ENCODE peak calls at places on chromosomes 1 and 21, in eight cellular contexts. One of them, this sample, is unnamed.

GRCh38 chr1:206828765-206829164 is 36.7 kb upstream of the IL20 start:
- DNase-seq in HTR-8/SVneo: no peak
- DNase-seq in KG1: no peak
- DNase-seq in stimulated activated CD4-positive, alpha-beta T cell treated with anti-CD3 and anti-CD28 coated beads, Interleukin-4, amount 100 ng/mL, for 1 hour: no peak
- DNase-seq in GOT3: no peak
- DNase-seq in LoVo: no peak
- DNase-seq in MV-4-11: no peak
- DNase-seq in NCI-H774: no peak
- DNase-seq in this sample: no peak

GRCh38 chr1:81174052-81174451 is 626.7 kb upstream of the ADGRL2 start:
- DNase-seq in MV-4-11: no peak
- DNase-seq in HTR-8/SVneo: no peak
- DNase-seq in KG1: no peak
- DNase-seq in NCI-H774: no peak
- DNase-seq in stimulated activated CD4-positive, alpha-beta T cell treated with anti-CD3 and anti-CD28 coated beads, Interleukin-4, amount 100 ng/mL, for 1 hour: no peak
- DNase-seq in GOT3: no peak
- DNase-seq in LoVo: no peak
- DNase-seq in this sample: no peak

GRCh38 chr1:101178688-101179491 is 57.9 kb upstream of the S1PR1 start:
- DNase-seq in HTR-8/SVneo: no peak
- DNase-seq in stimulated activated CD4-positive, alpha-beta T cell treated with anti-CD3 and anti-CD28 coated beads, Interleukin-4, amount 100 ng/mL, for 1 hour: no peak
- DNase-seq in NCI-H774: no peak
- DNase-seq in MV-4-11: peak
- DNase-seq in GOT3: no peak
- DNase-seq in KG1: no peak
- DNase-seq in LoVo: no peak
- DNase-seq in this sample: no peak

GRCh38 chr1:110119843-110120242 is 7.6 kb downstream of the UBL4B start:
- DNase-seq in LoVo: no peak
- DNase-seq in stimulated activated CD4-positive, alpha-beta T cell treated with anti-CD3 and anti-CD28 coated beads, Interleukin-4, amount 100 ng/mL, for 1 hour: no peak
- DNase-seq in MV-4-11: no peak
- DNase-seq in HTR-8/SVneo: no peak
- DNase-seq in KG1: no peak
- DNase-seq in GOT3: no peak
- DNase-seq in NCI-H774: peak
- DNase-seq in this sample: no peak

GRCh38 chr1:43194509-43194908 is 22.4 kb downstream of the CFAP57 start:
- DNase-seq in stimulated activated CD4-positive, alpha-beta T cell treated with anti-CD3 and anti-CD28 coated beads, Interleukin-4, amount 100 ng/mL, for 1 hour: no peak
- DNase-seq in KG1: no peak
- DNase-seq in GOT3: no peak
- DNase-seq in NCI-H774: no peak
- DNase-seq in LoVo: no peak
- DNase-seq in HTR-8/SVneo: no peak
- DNase-seq in MV-4-11: no peak
- DNase-seq in this sample: no peak

GRCh38 chr21:27477321-27477720 is 510.4 kb upstream of the ADAMTS5 start:
- DNase-seq in stimulated activated CD4-positive, alpha-beta T cell treated with anti-CD3 and anti-CD28 coated beads, Interleukin-4, amount 100 ng/mL, for 1 hour: no peak
- DNase-seq in GOT3: no peak
- DNase-seq in HTR-8/SVneo: no peak
- DNase-seq in NCI-H774: no peak
- DNase-seq in KG1: no peak
- DNase-seq in MV-4-11: no peak
- DNase-seq in LoVo: no peak
- DNase-seq in this sample: no peak

GRCh38 chr1:219751870-219752269 is 139.0 kb upstream of the ZC3H11B start:
- DNase-seq in NCI-H774: no peak
- DNase-seq in MV-4-11: no peak
- DNase-seq in LoVo: no peak
- DNase-seq in GOT3: no peak
- DNase-seq in KG1: no peak
- DNase-seq in HTR-8/SVneo: no peak
- DNase-seq in stimulated activated CD4-positive, alpha-beta T cell treated with anti-CD3 and anti-CD28 coated beads, Interleukin-4, amount 100 ng/mL, for 1 hour: no peak
- DNase-seq in this sample: no peak

GRCh38 chr1:50774759-50775351 is 185.2 kb downstream of the FAF1 start:
- DNase-seq in stimulated activated CD4-positive, alpha-beta T cell treated with anti-CD3 and anti-CD28 coated beads, Interleukin-4, amount 100 ng/mL, for 1 hour: no peak
- DNase-seq in LoVo: peak
- DNase-seq in MV-4-11: peak
- DNase-seq in NCI-H774: peak
- DNase-seq in KG1: peak
- DNase-seq in GOT3: no peak
- DNase-seq in HTR-8/SVneo: peak
- DNase-seq in this sample: peak

GRCh38 chr21:31872452-31873274 is at the start of gene HUNK:
- DNase-seq in LoVo: peak
- DNase-seq in MV-4-11: peak
- DNase-seq in HTR-8/SVneo: no peak
- DNase-seq in GOT3: no peak
- DNase-seq in KG1: no peak
- DNase-seq in NCI-H774: no peak
- DNase-seq in stimulated activated CD4-positive, alpha-beta T cell treated with anti-CD3 and anti-CD28 coated beads, Interleukin-4, amount 100 ng/mL, for 1 hour: peak
- DNase-seq in this sample: no peak

GRCh38 chr1:153985984-153986761 is at the start of gene RAB13:
- DNase-seq in HTR-8/SVneo: peak
- DNase-seq in LoVo: peak
- DNase-seq in stimulated activated CD4-positive, alpha-beta T cell treated with anti-CD3 and anti-CD28 coated beads, Interleukin-4, amount 100 ng/mL, for 1 hour: no peak
- DNase-seq in NCI-H774: peak
- DNase-seq in MV-4-11: no peak
- DNase-seq in KG1: no peak
- DNase-seq in GOT3: peak
- DNase-seq in this sample: peak

GRCh38 chr1:203459671-203460201 is 15.9 kb upstream of the PRELP start:
- DNase-seq in LoVo: no peak
- DNase-seq in MV-4-11: no peak
- DNase-seq in stimulated activated CD4-positive, alpha-beta T cell treated with anti-CD3 and anti-CD28 coated beads, Interleukin-4, amount 100 ng/mL, for 1 hour: no peak
- DNase-seq in NCI-H774: no peak
- DNase-seq in HTR-8/SVneo: no peak
- DNase-seq in GOT3: no peak
- DNase-seq in KG1: no peak
- DNase-seq in this sample: no peak

GRCh38 chr1:18932387-18932786 is 24.1 kb downstream of the IFFO2 start:
- DNase-seq in GOT3: no peak
- DNase-seq in HTR-8/SVneo: no peak
- DNase-seq in LoVo: no peak
- DNase-seq in MV-4-11: no peak
- DNase-seq in stimulated activated CD4-positive, alpha-beta T cell treated with anti-CD3 and anti-CD28 coated beads, Interleukin-4, amount 100 ng/mL, for 1 hour: no peak
- DNase-seq in KG1: no peak
- DNase-seq in NCI-H774: no peak
- DNase-seq in this sample: no peak

GRCh38 chr1:201599548-201599947 is 60.6 kb downstream of the NAV1 start:
- DNase-seq in HTR-8/SVneo: no peak
- DNase-seq in LoVo: no peak
- DNase-seq in MV-4-11: no peak
- DNase-seq in stimulated activated CD4-positive, alpha-beta T cell treated with anti-CD3 and anti-CD28 coated beads, Interleukin-4, amount 100 ng/mL, for 1 hour: no peak
- DNase-seq in GOT3: no peak
- DNase-seq in KG1: no peak
- DNase-seq in NCI-H774: no peak
- DNase-seq in this sample: no peak

GRCh38 chr1:158104891-158105290 is 75.8 kb upstream of the CD1D start:
- DNase-seq in stimulated activated CD4-positive, alpha-beta T cell treated with anti-CD3 and anti-CD28 coated beads, Interleukin-4, amount 100 ng/mL, for 1 hour: no peak
- DNase-seq in LoVo: no peak
- DNase-seq in GOT3: no peak
- DNase-seq in HTR-8/SVneo: no peak
- DNase-seq in MV-4-11: no peak
- DNase-seq in KG1: no peak
- DNase-seq in NCI-H774: no peak
- DNase-seq in this sample: no peak

GRCh38 chr21:39441502-39442475 is 3.8 kb downstream of the LCA5L start:
- DNase-seq in HTR-8/SVneo: peak
- DNase-seq in MV-4-11: peak
- DNase-seq in NCI-H774: no peak
- DNase-seq in GOT3: no peak
- DNase-seq in LoVo: peak
- DNase-seq in KG1: peak
- DNase-seq in stimulated activated CD4-positive, alpha-beta T cell treated with anti-CD3 and anti-CD28 coated beads, Interleukin-4, amount 100 ng/mL, for 1 hour: peak
- DNase-seq in this sample: no peak

GRCh38 chr1:34970829-34971228 is 14.3 kb downstream of the TMEM35B start:
- DNase-seq in LoVo: no peak
- DNase-seq in GOT3: no peak
- DNase-seq in NCI-H774: peak
- DNase-seq in MV-4-11: no peak
- DNase-seq in KG1: no peak
- DNase-seq in HTR-8/SVneo: no peak
- DNase-seq in stimulated activated CD4-positive, alpha-beta T cell treated with anti-CD3 and anti-CD28 coated beads, Interleukin-4, amount 100 ng/mL, for 1 hour: no peak
- DNase-seq in this sample: no peak

GRCh38 chr1:151511636-151512215 is 539 bp downstream of the CGN start:
- DNase-seq in GOT3: no peak
- DNase-seq in HTR-8/SVneo: no peak
- DNase-seq in stimulated activated CD4-positive, alpha-beta T cell treated with anti-CD3 and anti-CD28 coated beads, Interleukin-4, amount 100 ng/mL, for 1 hour: peak
- DNase-seq in NCI-H774: no peak
- DNase-seq in KG1: no peak
- DNase-seq in MV-4-11: no peak
- DNase-seq in LoVo: no peak
- DNase-seq in this sample: no peak

GRCh38 chr1:147337040-147337439 is 94.6 kb downstream of the CHD1L start:
- DNase-seq in NCI-H774: no peak
- DNase-seq in GOT3: no peak
- DNase-seq in HTR-8/SVneo: no peak
- DNase-seq in MV-4-11: no peak
- DNase-seq in stimulated activated CD4-positive, alpha-beta T cell treated with anti-CD3 and anti-CD28 coated beads, Interleukin-4, amount 100 ng/mL, for 1 hour: no peak
- DNase-seq in LoVo: no peak
- DNase-seq in KG1: no peak
- DNase-seq in this sample: no peak

GRCh38 chr1:41656088-41656487 is 171.6 kb upstream of the EDN2 start:
- DNase-seq in stimulated activated CD4-positive, alpha-beta T cell treated with anti-CD3 and anti-CD28 coated beads, Interleukin-4, amount 100 ng/mL, for 1 hour: no peak
- DNase-seq in GOT3: no peak
- DNase-seq in LoVo: no peak
- DNase-seq in MV-4-11: peak
- DNase-seq in NCI-H774: no peak
- DNase-seq in KG1: no peak
- DNase-seq in HTR-8/SVneo: no peak
- DNase-seq in this sample: no peak

GRCh38 chr1:19313961-19314882 is 2.1 kb downstream of the SLC66A1 start:
- DNase-seq in NCI-H774: no peak
- DNase-seq in MV-4-11: peak
- DNase-seq in GOT3: no peak
- DNase-seq in KG1: no peak
- DNase-seq in HTR-8/SVneo: no peak
- DNase-seq in stimulated activated CD4-positive, alpha-beta T cell treated with anti-CD3 and anti-CD28 coated beads, Interleukin-4, amount 100 ng/mL, for 1 hour: no peak
- DNase-seq in LoVo: no peak
- DNase-seq in this sample: no peak

GRCh38 chr1:1399870-1400575 is 888 bp upstream of the CCNL2 start:
- DNase-seq in stimulated activated CD4-positive, alpha-beta T cell treated with anti-CD3 and anti-CD28 coated beads, Interleukin-4, amount 100 ng/mL, for 1 hour: peak
- DNase-seq in MV-4-11: no peak
- DNase-seq in HTR-8/SVneo: no peak
- DNase-seq in LoVo: no peak
- DNase-seq in GOT3: no peak
- DNase-seq in KG1: no peak
- DNase-seq in NCI-H774: no peak
- DNase-seq in this sample: no peak

GRCh38 chr1:209076688-209077087 is 506.8 kb upstream of the CAMK1G start:
- DNase-seq in LoVo: no peak
- DNase-seq in HTR-8/SVneo: no peak
- DNase-seq in MV-4-11: no peak
- DNase-seq in KG1: no peak
- DNase-seq in NCI-H774: no peak
- DNase-seq in stimulated activated CD4-positive, alpha-beta T cell treated with anti-CD3 and anti-CD28 coated beads, Interleukin-4, amount 100 ng/mL, for 1 hour: no peak
- DNase-seq in GOT3: no peak
- DNase-seq in this sample: no peak

GRCh38 chr1:204087893-204088528 is 15.1 kb downstream of the SOX13 start:
- DNase-seq in stimulated activated CD4-positive, alpha-beta T cell treated with anti-CD3 and anti-CD28 coated beads, Interleukin-4, amount 100 ng/mL, for 1 hour: no peak
- DNase-seq in NCI-H774: no peak
- DNase-seq in LoVo: no peak
- DNase-seq in KG1: no peak
- DNase-seq in HTR-8/SVneo: no peak
- DNase-seq in MV-4-11: no peak
- DNase-seq in GOT3: no peak
- DNase-seq in this sample: no peak

This sample was measured in HFF-Myc.